ENCODE peak calls at places on chromosomes 16 and 17, in six cellular contexts. One of them, this sample, is unnamed.

GRCh38 chr17:29124135-29124930 is 55.9 kb downstream of the MYO18A start:
- DNase-seq in breast epithelium: no peak
- DNase-seq in uterus: peak; percentile 49
- DNase-seq in GM12878: no peak
- DNase-seq in prostate gland: no peak
- DNase-seq in esophagus squamous epithelium: no peak
- DNase-seq in this sample: no peak

GRCh38 chr17:68326681-68327080 is 35.4 kb downstream of the ARSG start:
- DNase-seq in esophagus squamous epithelium: no peak
- DNase-seq in prostate gland: no peak
- DNase-seq in breast epithelium: no peak
- DNase-seq in GM12878: no peak
- DNase-seq in uterus: no peak
- DNase-seq in this sample: no peak

GRCh38 chr16:1575578-1575977 is 36.3 kb downstream of the IFT140 start:
- DNase-seq in breast epithelium: no peak
- DNase-seq in prostate gland: no peak
- DNase-seq in esophagus squamous epithelium: no peak
- DNase-seq in GM12878: no peak
- DNase-seq in uterus: no peak
- DNase-seq in this sample: no peak

GRCh38 chr16:81738831-81739496 is 40.1 kb upstream of the PLCG2 start:
- DNase-seq in GM12878: no peak
- DNase-seq in prostate gland: no peak
- DNase-seq in uterus: no peak
- DNase-seq in esophagus squamous epithelium: peak; percentile 74
- DNase-seq in breast epithelium: no peak
- DNase-seq in this sample: no peak

GRCh38 chr16:10949424-10949970 is 5.1 kb downstream of the CLEC16A start:
- DNase-seq in breast epithelium: no peak
- DNase-seq in GM12878: peak; percentile 91
- DNase-seq in esophagus squamous epithelium: no peak
- DNase-seq in prostate gland: no peak
- DNase-seq in uterus: no peak
- DNase-seq in this sample: peak; percentile 62

GRCh38 chr16:29231231-29231630 is 175.3 kb downstream of the NPIPB11 start:
- DNase-seq in GM12878: no peak
- DNase-seq in esophagus squamous epithelium: no peak
- DNase-seq in uterus: no peak
- DNase-seq in breast epithelium: no peak
- DNase-seq in prostate gland: no peak
- DNase-seq in this sample: no peak

GRCh38 chr16:68233835-68234187 is 2.1 kb downstream of the ESRP2 start:
- DNase-seq in esophagus squamous epithelium: no peak
- DNase-seq in prostate gland: no peak
- DNase-seq in uterus: no peak
- DNase-seq in GM12878: no peak
- DNase-seq in breast epithelium: no peak
- DNase-seq in this sample: no peak

GRCh38 chr16:2033057-2033911 is 6.6 kb downstream of the NHERF2 start:
- DNase-seq in GM12878: no peak
- DNase-seq in esophagus squamous epithelium: no peak
- DNase-seq in prostate gland: no peak
- DNase-seq in uterus: peak; percentile 71
- DNase-seq in breast epithelium: no peak
- DNase-seq in this sample: peak; percentile 77

GRCh38 chr17:44105483-44105882 is 18.0 kb downstream of the HDAC5 start:
- DNase-seq in breast epithelium: no peak
- DNase-seq in GM12878: no peak
- DNase-seq in uterus: no peak
- DNase-seq in esophagus squamous epithelium: no peak
- DNase-seq in prostate gland: no peak
- DNase-seq in this sample: no peak

GRCh38 chr16:79573881-79574280 is 26.7 kb downstream of the MAF start:
- DNase-seq in uterus: no peak
- DNase-seq in prostate gland: no peak
- DNase-seq in esophagus squamous epithelium: no peak
- DNase-seq in GM12878: no peak
- DNase-seq in breast epithelium: no peak
- DNase-seq in this sample: no peak

GRCh38 chr16:77408607-77409006 is 26.2 kb downstream of the ADAMTS18 start:
- DNase-seq in uterus: no peak
- DNase-seq in esophagus squamous epithelium: no peak
- DNase-seq in prostate gland: no peak
- DNase-seq in breast epithelium: no peak
- DNase-seq in GM12878: peak; percentile 8
- DNase-seq in this sample: no peak

GRCh38 chr16:79437764-79438728 is 162.5 kb downstream of the MAF start:
- DNase-seq in prostate gland: no peak
- DNase-seq in uterus: no peak
- DNase-seq in GM12878: no peak
- DNase-seq in breast epithelium: no peak
- DNase-seq in esophagus squamous epithelium: no peak
- DNase-seq in this sample: no peak

GRCh38 chr17:40472733-40473452 is 28.5 kb downstream of the TNS4 start:
- DNase-seq in prostate gland: no peak
- DNase-seq in breast epithelium: no peak
- DNase-seq in GM12878: no peak
- DNase-seq in uterus: no peak
- DNase-seq in esophagus squamous epithelium: no peak
- DNase-seq in this sample: no peak

GRCh38 chr17:51640108-51640622 is 379.8 kb downstream of the UTP18 start:
- DNase-seq in breast epithelium: no peak
- DNase-seq in prostate gland: no peak
- DNase-seq in esophagus squamous epithelium: no peak
- DNase-seq in uterus: no peak
- DNase-seq in GM12878: no peak
- DNase-seq in this sample: peak; percentile 26

DNA sequence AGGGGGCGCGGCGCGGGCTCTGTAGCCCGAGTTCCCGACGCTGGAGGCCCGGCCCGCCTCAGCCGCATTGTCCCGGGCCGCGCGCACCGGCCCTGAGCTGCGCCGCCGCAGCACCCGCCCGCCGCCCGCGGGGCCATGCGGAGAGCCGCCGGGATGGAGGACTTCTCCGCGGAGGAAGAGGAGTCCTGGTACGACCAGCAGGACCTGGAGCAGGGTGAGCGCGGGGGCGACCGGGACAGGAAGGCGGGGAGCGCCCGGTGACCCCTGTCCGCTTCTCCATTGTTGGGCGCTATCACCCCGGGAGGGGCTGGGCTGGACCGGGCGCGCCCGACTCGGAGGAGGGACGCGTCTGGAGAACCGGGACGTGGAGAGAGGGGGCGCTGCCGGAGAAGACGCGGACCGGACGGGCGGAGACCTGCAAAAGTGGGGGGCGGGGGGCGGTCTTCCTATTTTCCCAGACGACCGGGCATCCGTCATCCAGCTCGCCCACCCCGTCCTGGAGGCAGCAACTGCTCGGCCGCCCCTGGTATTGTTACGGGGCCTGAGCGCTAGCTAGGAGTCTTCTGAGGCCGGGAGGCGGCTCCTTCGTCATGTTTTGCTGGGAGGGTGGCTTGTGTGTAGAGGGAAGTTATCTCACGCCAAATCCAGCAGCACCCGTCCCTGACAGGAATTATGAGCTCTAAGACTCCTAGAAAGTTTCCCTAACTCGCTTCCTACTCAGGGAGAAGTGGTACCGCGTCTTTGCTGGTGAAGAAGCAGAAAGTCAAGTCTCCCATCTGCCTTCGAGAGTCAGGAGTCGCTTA is 678 bp downstream of the CDR2L start:
- DNase-seq in breast epithelium: peak; percentile 79
- DNase-seq in GM12878: no peak
- DNase-seq in prostate gland: peak; percentile 83
- DNase-seq in esophagus squamous epithelium: no peak
- DNase-seq in uterus: peak; percentile 93
- DNase-seq in this sample: no peak
- TF ChIP-seq POLR2A in breast epithelium: peak; percentile 61
- TF ChIP-seq POLR2A in GM12878: no peak
- TF ChIP-seq POLR2A in prostate gland: no peak
- TF ChIP-seq POLR2A in esophagus squamous epithelium: peak; percentile 53
- TF ChIP-seq POLR2A in uterus: peak; percentile 16
- TF ChIP-seq POLR2A in this sample: peak; percentile 40

GRCh38 chr17:16384557-16384956 is 3.7 kb downstream of the UBB start:
- DNase-seq in GM12878: no peak
- DNase-seq in uterus: no peak
- DNase-seq in breast epithelium: no peak
- DNase-seq in prostate gland: no peak
- DNase-seq in esophagus squamous epithelium: no peak
- DNase-seq in this sample: no peak

GRCh38 chr17:16381496-16381820 is 567 bp downstream of the UBB start:
- DNase-seq in esophagus squamous epithelium: no peak
- DNase-seq in breast epithelium: no peak
- DNase-seq in uterus: no peak
- DNase-seq in prostate gland: no peak
- DNase-seq in GM12878: no peak
- DNase-seq in this sample: no peak

GRCh38 chr17:16380640-16381495 is at the start of gene UBB:
- DNase-seq in prostate gland: peak; percentile 97
- DNase-seq in esophagus squamous epithelium: peak; percentile 83
- DNase-seq in breast epithelium: peak; percentile 97
- DNase-seq in uterus: peak; percentile 96
- DNase-seq in GM12878: peak; percentile 89
- DNase-seq in this sample: peak; percentile 86

GRCh38 chr17:16379654-16380053 is 1.2 kb upstream of the UBB start:
- DNase-seq in GM12878: no peak
- DNase-seq in uterus: no peak
- DNase-seq in prostate gland: no peak
- DNase-seq in esophagus squamous epithelium: no peak
- DNase-seq in breast epithelium: no peak
- DNase-seq in this sample: no peak

GRCh38 chr17:16383216-16383615 is 2.3 kb downstream of the UBB start:
- DNase-seq in breast epithelium: no peak
- DNase-seq in prostate gland: no peak
- DNase-seq in uterus: no peak
- DNase-seq in esophagus squamous epithelium: no peak
- DNase-seq in GM12878: no peak
- DNase-seq in this sample: no peak
- TF ChIP-seq POLR2A in breast epithelium: no peak
- TF ChIP-seq POLR2A in prostate gland: no peak
- TF ChIP-seq POLR2A in uterus: no peak
- TF ChIP-seq POLR2A in esophagus squamous epithelium: no peak
- TF ChIP-seq POLR2A in GM12878: peak; percentile 46
- TF ChIP-seq POLR2A in this sample: no peak

GRCh38 chr17:60602385-60602742 is 2.4 kb downstream of the PPM1D start:
- DNase-seq in esophagus squamous epithelium: no peak
- DNase-seq in uterus: no peak
- DNase-seq in breast epithelium: no peak
- DNase-seq in prostate gland: no peak
- DNase-seq in GM12878: no peak
- DNase-seq in this sample: no peak

GRCh38 chr17:60599620-60600489 is at the start of gene PPM1D:
- DNase-seq in GM12878: peak; percentile 92
- DNase-seq in esophagus squamous epithelium: peak; percentile 92
- DNase-seq in uterus: peak; percentile 99
- DNase-seq in breast epithelium: peak; percentile 99
- DNase-seq in prostate gland: peak; percentile 99
- DNase-seq in this sample: peak; percentile 100

GRCh38 chr17:60601443-60602384 is 1.7 kb downstream of the PPM1D start:
- DNase-seq in breast epithelium: no peak
- DNase-seq in GM12878: peak; percentile 40
- DNase-seq in uterus: peak; percentile 62
- DNase-seq in prostate gland: peak; percentile 69
- DNase-seq in esophagus squamous epithelium: no peak
- DNase-seq in this sample: peak; percentile 48

GRCh38 chr17:60599220-60599619 is 773 bp upstream of the PPM1D start:
- DNase-seq in esophagus squamous epithelium: no peak
- DNase-seq in prostate gland: no peak
- DNase-seq in breast epithelium: no peak
- DNase-seq in uterus: no peak
- DNase-seq in GM12878: no peak
- DNase-seq in this sample: peak; percentile 22

DNA sequence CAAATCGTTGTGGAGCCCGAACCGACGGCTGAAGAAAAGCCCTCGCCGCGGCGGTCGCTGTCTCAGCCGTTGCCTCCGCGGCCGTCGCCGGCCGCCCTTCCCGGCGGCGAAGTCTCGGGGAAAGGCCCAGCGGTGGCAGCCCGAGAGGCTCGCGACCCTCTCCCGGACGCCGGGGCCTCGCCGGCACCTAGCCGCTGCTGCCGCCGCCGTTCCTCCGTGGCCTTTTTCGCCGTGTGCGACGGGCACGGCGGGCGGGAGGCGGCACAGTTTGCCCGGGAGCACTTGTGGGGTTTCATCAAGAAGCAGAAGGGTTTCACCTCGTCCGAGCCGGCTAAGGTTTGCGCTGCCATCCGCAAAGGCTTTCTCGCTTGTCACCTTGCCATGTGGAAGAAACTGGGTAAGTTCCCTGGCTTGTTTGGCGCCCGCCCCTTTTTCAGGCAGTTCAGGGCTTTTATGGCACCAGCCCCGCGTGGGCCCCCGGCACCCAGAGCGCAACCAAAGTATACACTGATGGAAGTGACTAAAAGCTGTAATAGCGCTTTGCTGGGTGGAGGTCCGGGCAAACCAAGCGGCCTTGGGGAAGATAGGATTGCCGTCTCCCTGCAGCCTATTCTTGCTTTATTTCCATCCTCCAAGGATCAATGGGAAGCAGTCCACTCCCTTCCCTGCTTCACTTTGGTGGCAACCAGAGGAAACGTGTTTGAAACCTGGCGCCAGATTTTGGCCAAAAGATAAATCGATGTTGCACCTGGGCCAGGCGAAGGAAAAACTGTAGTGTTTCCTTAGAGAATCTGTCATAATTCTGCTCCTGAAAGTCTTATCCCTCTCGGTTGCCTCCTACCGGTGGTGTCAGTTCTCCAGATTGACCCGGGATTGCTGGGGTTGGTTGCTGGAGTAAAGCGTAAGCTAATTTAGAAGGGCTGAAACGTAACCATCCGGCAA is 768 bp downstream of the PPM1D start:
- DNase-seq in GM12878: peak; percentile 25
- DNase-seq in esophagus squamous epithelium: peak; percentile 11
- DNase-seq in breast epithelium: peak; percentile 65
- DNase-seq in uterus: peak; percentile 76
- DNase-seq in prostate gland: peak; percentile 76
- DNase-seq in this sample: peak; percentile 91
- TF ChIP-seq POLR2A in GM12878: no peak
- TF ChIP-seq POLR2A in esophagus squamous epithelium: peak; percentile 3
- TF ChIP-seq POLR2A in breast epithelium: no peak
- TF ChIP-seq POLR2A in uterus: no peak
- TF ChIP-seq POLR2A in prostate gland: peak; percentile 54
- TF ChIP-seq POLR2A in this sample: no peak

GRCh38 chr17:78884148-78884870 is 18.7 kb downstream of the CEP295NL start:
- DNase-seq in GM12878: no peak
- DNase-seq in esophagus squamous epithelium: no peak
- DNase-seq in prostate gland: no peak
- DNase-seq in uterus: no peak
- DNase-seq in breast epithelium: no peak
- DNase-seq in this sample: no peak

GRCh38 chr17:78882546-78883089 is 20.4 kb downstream of the CEP295NL start:
- DNase-seq in uterus: no peak
- DNase-seq in GM12878: no peak
- DNase-seq in esophagus squamous epithelium: no peak
- DNase-seq in breast epithelium: no peak
- DNase-seq in prostate gland: no peak
- DNase-seq in this sample: no peak

GRCh38 chr17:78884876-78885667 is 17.9 kb downstream of the CEP295NL start:
- DNase-seq in esophagus squamous epithelium: no peak
- DNase-seq in uterus: no peak
- DNase-seq in breast epithelium: no peak
- DNase-seq in GM12878: no peak
- DNase-seq in prostate gland: no peak
- DNase-seq in this sample: no peak

GRCh38 chr17:78883090-78883532 is 19.9 kb downstream of the CEP295NL start:
- DNase-seq in breast epithelium: peak; percentile 55
- DNase-seq in uterus: peak; percentile 80
- DNase-seq in esophagus squamous epithelium: no peak
- DNase-seq in GM12878: no peak
- DNase-seq in prostate gland: no peak
- DNase-seq in this sample: peak; percentile 92

GRCh38 chr17:78883533-78884131 is 19.4 kb downstream of the CEP295NL start:
- DNase-seq in GM12878: no peak
- DNase-seq in prostate gland: peak; percentile 43
- DNase-seq in uterus: peak; percentile 92
- DNase-seq in breast epithelium: peak; percentile 60
- DNase-seq in esophagus squamous epithelium: no peak
- DNase-seq in this sample: peak; percentile 93
- TF ChIP-seq POLR2A in GM12878: no peak
- TF ChIP-seq POLR2A in prostate gland: peak; percentile 12
- TF ChIP-seq POLR2A in uterus: peak; percentile 69
- TF ChIP-seq POLR2A in breast epithelium: peak; percentile 20
- TF ChIP-seq POLR2A in esophagus squamous epithelium: peak; percentile 36
- TF ChIP-seq POLR2A in this sample: peak; percentile 40